ENCODE peak calls at places on chromosomes 7 and 10, in ten cellular contexts. J is WERI-Rb-1, U is body of pancreas, H is mesendoderm, X is heart right ventricle, A is transverse colon, I is aorta, K is GM23248, G is tibial artery, F is ovary. Y is an unnamed sample. For H3K36me3, the result is how much of the 10 kb centered on the place peaks cover.

GRCh38 chr7:48781783-48782182 is 142.6 kb upstream of the CDC14C start:
- DNase-seq in J (no peak), U (no peak), H (no peak), X (no peak), A (no peak), I (no peak), K (no peak), G (no peak), F (no peak), Y (no peak)

GRCh38 chr10:28652703-28653102 is 24.6 kb upstream of the BAMBI start:
- DNase-seq in J (no peak), U (no peak), H (peak), X (no peak), A (no peak), I (no peak), K (no peak), G (no peak), F (no peak), Y (no peak)

GRCh38 chr10:132861116-132861691 is 75.3 kb upstream of the NKX6-2 start:
- DNase-seq in J (no peak), U (no peak), H (no peak), X (peak), A (no peak), I (peak), K (peak), G (peak), F (peak), Y (no peak)

GRCh38 chr10:100670828-100671479 is 74.4 kb upstream of the PAX2 start:
- DNase-seq in J (no peak), U (peak), H (peak), X (peak), A (peak), I (peak), K (peak), G (no peak), F (no peak), Y (peak)

GRCh38 chr10:132919374-132920100 is 22.8 kb downstream of the CFAP46 start:
- DNase-seq in J (no peak), U (no peak), H (no peak), X (no peak), A (no peak), I (peak), K (no peak), G (no peak), F (no peak), Y (no peak)

GRCh38 chr10:35006836-35007235 is 83.3 kb downstream of the CUL2 start:
- DNase-seq in J (no peak), U (no peak), H (no peak), X (no peak), A (no peak), I (no peak), K (peak), G (no peak), F (no peak), Y (no peak)

GRCh38 chr7:81908220-81908619 is 138.4 kb upstream of the HGF start:
- DNase-seq in J (no peak), U (no peak), H (no peak), X (no peak), A (no peak), I (no peak), K (peak), G (no peak), F (no peak), Y (no peak)

GRCh38 chr10:79292789-79293746 is 54.2 kb upstream of the PPIF start:
- DNase-seq in J (peak), U (no peak), H (peak), X (no peak), A (no peak), I (no peak), K (peak), G (no peak), F (no peak), Y (no peak)

GRCh38 chr7:144386741-144387140 is 16.8 kb downstream of the NOBOX start:
- DNase-seq in J (no peak), U (no peak), H (no peak), X (no peak), A (no peak), I (no peak), K (peak), G (peak), F (no peak), Y (peak)

GRCh38 chr7:153193144-153193595 is 433.6 kb downstream of the ACTR3B start:
- DNase-seq in J (peak), U (peak), H (peak), X (peak), A (peak), I (no peak), K (peak), G (no peak), F (no peak), Y (no peak)

GRCh38 chr10:101291254-101292193 is 62.3 kb upstream of the LBX1 start:
- DNase-seq in J (peak), U (peak), H (peak), X (peak), A (peak), I (peak), K (peak), G (peak), F (peak), Y (peak)

GRCh38 chr10:15763001-15763400 is 43.3 kb upstream of the ITGA8 start:
- DNase-seq in J (no peak), U (no peak), H (no peak), X (peak), A (no peak), I (no peak), K (no peak), G (no peak), F (no peak), Y (no peak)

GRCh38 chr10:95234951-95235350 is 40.9 kb downstream of the ACSM6 start:
- DNase-seq in J (no peak), U (no peak), H (no peak), X (no peak), A (no peak), I (no peak), K (no peak), G (no peak), F (no peak), Y (no peak)

GRCh38 chr10:95341716-95342130 is 50.9 kb upstream of the PDLIM1 start:
- DNase-seq in J (no peak), U (no peak), H (no peak), X (no peak), A (no peak), I (no peak), K (peak), G (no peak), F (no peak), Y (peak)

GRCh38 chr7:72025381-72025960 is 386.7 kb downstream of the CALN1 start:
- DNase-seq in J (no peak), U (no peak), H (no peak), X (no peak), A (no peak), I (no peak), K (no peak), G (no peak), F (no peak), Y (no peak)

GRCh38 chr10:121812031-121812430 is 115.8 kb downstream of the ATE1 start:
- DNase-seq in J (no peak), U (no peak), H (no peak), X (no peak), A (no peak), I (no peak), K (no peak), G (no peak), F (no peak), Y (no peak)

GRCh38 chr7:33500590-33500989 is 371.2 kb downstream of the BBS9 start:
- DNase-seq in J (no peak), U (no peak), H (no peak), X (no peak), A (no peak), I (no peak), K (peak), G (no peak), F (no peak), Y (peak)

GRCh38 chr7:82443801-82444219 is 233 bp upstream of the CACNA2D1 start:
- DNase-seq in J (peak), U (peak), H (peak), X (peak), A (peak), I (peak), K (peak), G (peak), F (peak), Y (peak)

GRCh38 chr10:104120061-104120460 is 1.9 kb upstream of the SFR1 start:
- DNase-seq in J (no peak), U (no peak), H (no peak), X (no peak), A (no peak), I (no peak), K (peak), G (no peak), F (no peak), Y (no peak)

GRCh38 chr7:67573639-67574038 is 577.0 kb downstream of the TYW1 start:
- DNase-seq in J (no peak), U (no peak), H (no peak), X (no peak), A (no peak), I (no peak), K (no peak), G (no peak), F (no peak), Y (no peak)

GRCh38 chr7:17941171-17941490 is 837 bp upstream of the SNX13 start:
- DNase-seq in J (no peak), U (no peak), H (peak), X (no peak), A (no peak), I (no peak), K (peak), G (no peak), F (no peak), Y (no peak)

GRCh38 chr7:157405914-157406810 is 69.4 kb downstream of the DNAJB6 start:
- DNase-seq in J (no peak), U (no peak), H (peak), X (peak), A (no peak), I (peak), K (peak), G (no peak), F (peak), Y (no peak)

GRCh38 chr7:134016223-134016941 is 110.8 kb upstream of the LRGUK start:
- DNase-seq in J (peak), U (peak), H (peak), X (no peak), A (peak), I (no peak), K (peak), G (no peak), F (no peak), Y (peak)

GRCh38 chr10:21135396-21135973 is 238.4 kb upstream of the NEBL start:
- DNase-seq in J (no peak), U (no peak), H (no peak), X (no peak), A (no peak), I (no peak), K (no peak), G (no peak), F (no peak), Y (no peak)

GRCh38 chr10:124092270-124093075 is 925 bp downstream of the CHST15 start:
- DNase-seq in J (peak), U (peak), H (peak), X (peak), A (peak), I (peak), K (peak), G (peak), F (peak), Y (peak)

GRCh38 chr10:103888113-103888841 is 29.7 kb downstream of the STN1 start:
- DNase-seq in J (no peak), U (peak), H (peak), X (peak), A (peak), I (peak), K (peak), G (peak), F (peak), Y (peak)

GRCh38 chr7:41189866-41190265 is 513.0 kb downstream of the INHBA start:
- DNase-seq in J (no peak), U (no peak), H (no peak), X (no peak), A (no peak), I (no peak), K (peak), G (no peak), F (no peak), Y (no peak)

GRCh38 chr7:43686991-43687390 is 42.3 kb downstream of the COA1 start:
- DNase-seq in J (no peak), U (no peak), H (no peak), X (no peak), A (no peak), I (no peak), K (no peak), G (no peak), F (no peak), Y (no peak)

GRCh38 chr10:4013651-4014085 is 228.7 kb upstream of the KLF6 start:
- DNase-seq in J (no peak), U (no peak), H (no peak), X (peak), A (no peak), I (no peak), K (peak), G (no peak), F (no peak), Y (no peak)

GRCh38 chr10:69242844-69243212 is 22.7 kb downstream of the HKDC1 start:
- DNase-seq in J (no peak), U (no peak), H (no peak), X (no peak), A (no peak), I (no peak), K (no peak), G (no peak), F (no peak), Y (peak)

GRCh38 chr10:60664859-60665258 is 113.4 kb upstream of the CDK1 start:
- DNase-seq in J (no peak), U (no peak), H (peak), X (no peak), A (no peak), I (no peak), K (no peak), G (no peak), F (no peak), Y (no peak)

GRCh38 chr10:99535764-99536399 is 3.1 kb downstream of the NKX2-3 start:
- DNase-seq in J (no peak), U (no peak), H (no peak), X (no peak), A (no peak), I (no peak), K (no peak), G (no peak), F (no peak), Y (no peak)
- H3K4me3 ChIP-seq in J (no peak), U (no peak), H (no peak), X (peak), A (peak), I (no peak), K (no peak), G (peak), F (peak), Y (peak)

DNA sequence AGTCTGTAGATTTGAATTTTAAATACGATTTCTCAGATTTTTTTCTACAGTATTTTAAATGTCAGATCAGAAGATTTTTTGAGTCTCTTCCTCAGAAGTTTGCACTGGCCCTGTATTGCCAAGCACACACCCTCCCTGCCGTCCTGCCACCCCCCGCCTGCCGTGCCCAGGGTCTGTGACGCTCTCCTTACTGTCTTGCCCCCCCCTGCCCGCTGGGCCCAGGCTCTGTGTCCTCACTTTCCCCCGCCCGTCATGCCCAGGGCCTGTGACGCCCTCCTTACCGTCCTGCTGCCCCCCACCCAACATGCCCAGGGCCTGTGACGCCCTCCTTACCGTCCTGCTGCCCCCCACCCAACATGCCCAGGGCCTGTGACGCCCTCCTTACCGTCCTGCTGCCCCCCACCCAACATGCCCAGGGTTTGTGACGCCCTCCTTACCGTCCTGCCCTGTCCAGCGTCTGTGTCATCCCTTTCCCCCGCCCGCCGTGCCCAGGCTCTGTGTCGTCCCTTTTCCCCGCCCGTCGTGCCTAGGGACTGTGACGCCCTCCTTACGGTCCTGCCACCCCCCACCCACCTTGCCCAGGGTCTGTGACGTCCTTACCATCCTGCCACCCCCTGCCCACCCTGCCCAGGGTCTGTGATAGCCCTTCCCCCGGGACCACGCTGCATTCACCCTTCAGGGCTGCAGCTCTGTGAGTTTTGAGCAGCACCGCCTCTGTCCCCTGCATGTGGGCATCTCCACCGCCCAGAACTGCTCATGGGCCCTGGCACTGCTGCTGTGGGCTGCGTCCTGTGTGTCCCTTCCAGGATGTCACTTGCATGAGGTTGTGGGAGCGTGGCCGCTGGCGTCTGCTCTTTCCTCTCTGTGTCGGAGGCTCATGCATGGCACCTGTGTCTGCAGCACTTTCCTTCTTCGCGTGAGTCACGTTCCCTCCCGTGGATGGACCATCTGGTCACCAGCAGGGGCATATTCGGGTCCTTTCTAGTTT is 19.3 kb upstream of the PRKAR1B start:
- DNase-seq in J (peak), U (no peak), H (no peak), X (no peak), A (no peak), I (peak), K (no peak), G (peak), F (peak), Y (no peak)
- H3K36me3 ChIP-seq in J (under half), U (under half), H (under half), X (under half), A (under half), I (under half), K (under half), G (under half), F (under half), Y (under half)

DNA sequence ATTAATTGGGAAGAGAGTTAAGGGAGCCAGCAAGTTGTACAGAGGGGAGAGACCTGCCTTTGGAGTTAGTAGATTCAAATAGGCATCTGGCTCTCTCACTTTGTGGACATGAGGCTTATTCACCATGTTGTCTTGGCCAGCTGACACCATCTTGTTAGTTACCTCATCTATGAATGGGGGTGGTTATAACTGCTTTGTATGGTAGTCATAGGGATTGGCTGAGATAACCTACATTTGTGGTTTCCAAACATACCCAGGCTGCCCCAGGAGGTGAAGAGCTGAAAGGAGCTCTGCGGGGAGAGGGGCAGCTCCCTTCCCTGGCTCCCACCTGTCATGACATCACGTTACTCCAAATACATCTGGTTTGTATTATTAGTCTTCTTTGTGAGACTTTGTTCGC is 393.3 kb upstream of the AUTS2 start:
- DNase-seq in J (no peak), U (no peak), H (peak), X (no peak), A (no peak), I (peak), K (peak), G (no peak), F (no peak), Y (no peak)
- H3K27ac ChIP-seq in J (no peak), U (no peak), H (no peak), X (no peak), A (no peak), I (no peak), K (no peak), G (no peak), F (no peak), Y (no peak)

GRCh38 chr7:149321978-149322541 is 60.1 kb downstream of the ZNF783 start:
- DNase-seq in J (no peak), U (no peak), H (no peak), X (no peak), A (no peak), I (no peak), K (peak), G (no peak), F (no peak), Y (no peak)
- H3K4me3 ChIP-seq in J (no peak), U (no peak), H (no peak), X (peak), A (peak), I (no peak), K (peak), G (peak), F (peak), Y (no peak)

DNA sequence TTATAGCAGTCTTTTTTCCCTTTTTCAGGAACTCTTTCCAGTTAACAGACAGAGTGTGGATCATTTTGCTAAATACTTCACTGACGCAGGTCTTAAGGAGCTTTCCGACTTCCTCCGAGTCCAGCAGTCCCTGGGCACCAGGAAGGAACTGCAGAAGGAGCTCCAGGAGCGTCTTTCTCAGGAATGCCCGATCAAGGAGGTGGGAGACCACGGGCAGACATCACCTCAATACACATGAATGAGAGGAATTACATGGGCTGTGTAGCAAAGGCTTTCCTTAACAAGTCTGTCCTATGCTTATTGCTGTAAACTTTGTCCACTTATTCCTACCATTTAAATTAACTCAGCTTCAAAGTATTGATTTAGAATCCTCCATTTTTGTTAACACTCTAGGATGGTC is 48.8 kb downstream of the BZW2 start:
- DNase-seq in J (no peak), U (no peak), H (peak), X (no peak), A (no peak), I (no peak), K (no peak), G (no peak), F (no peak), Y (no peak)
- H3K36me3 ChIP-seq in J (half or more), U (under half), H (under half), X (under half), A (under half), I (under half), K (under half), G (under half), F (under half), Y (half or more)

GRCh38 chr10:86706977-86707376 is 38.7 kb downstream of the LDB3 start:
- DNase-seq in J (no peak), U (no peak), H (no peak), X (no peak), A (no peak), I (no peak), K (no peak), G (no peak), F (no peak), Y (no peak)
- H3K27ac ChIP-seq in J (no peak), U (no peak), H (no peak), X (peak), A (no peak), I (no peak), K (no peak), G (peak), F (no peak), Y (peak)

GRCh38 chr10:110505130-110505815 is 7.6 kb downstream of the DUSP5 start:
- DNase-seq in J (no peak), U (no peak), H (no peak), X (no peak), A (no peak), I (no peak), K (no peak), G (peak), F (no peak), Y (no peak)

GRCh38 chr10:110503528-110504110 is 5.9 kb downstream of the DUSP5 start:
- DNase-seq in J (no peak), U (no peak), H (no peak), X (no peak), A (no peak), I (no peak), K (no peak), G (no peak), F (no peak), Y (no peak)

GRCh38 chr10:110502072-110502845 is 4.6 kb downstream of the DUSP5 start:
- DNase-seq in J (no peak), U (no peak), H (no peak), X (no peak), A (no peak), I (no peak), K (no peak), G (no peak), F (no peak), Y (no peak)

GRCh38 chr10:110502851-110503301 is 5.2 kb downstream of the DUSP5 start:
- DNase-seq in J (no peak), U (peak), H (no peak), X (no peak), A (peak), I (no peak), K (peak), G (peak), F (no peak), Y (peak)

GRCh38 chr10:110504111-110504735 is 6.5 kb downstream of the DUSP5 start:
- DNase-seq in J (no peak), U (peak), H (no peak), X (no peak), A (peak), I (no peak), K (peak), G (peak), F (peak), Y (peak)
- H3K4me3 ChIP-seq in J (no peak), U (no peak), H (no peak), X (no peak), A (no peak), I (no peak), K (peak), G (no peak), F (no peak), Y (no peak)